ENCODE peak calls at places on chromosomes 3 and 15, in six cellular contexts. D is heart left ventricle, C is B cell, Y is breast epithelium, B is mucosa of descending colon, M is MCF 10A. F is an unnamed sample.

GRCh38 chr3:14377838-14378169 is 24.6 kb upstream of the SLC6A6 start:
- DNase-seq in D (no peak), C (no peak), Y (no peak), B (no peak), M (no peak), F (peak)

GRCh38 chr3:197001106-197001971 is 28.3 kb downstream of the MELTF start:
- DNase-seq in D (no peak), C (no peak), Y (peak), B (peak), M (no peak), F (no peak)

GRCh38 chr3:176916777-176917176 is 280.5 kb downstream of the TBL1XR1 start:
- DNase-seq in D (no peak), C (no peak), Y (peak), B (no peak), M (no peak), F (no peak)

GRCh38 chr3:116443096-116443793 is 2.0 kb downstream of the LSAMP start:
- DNase-seq in D (no peak), C (no peak), Y (no peak), B (no peak), M (no peak), F (no peak)

GRCh38 chr15:40828447-40829036 is at the start of gene PPP1R14D:
- DNase-seq in D (no peak), C (no peak), Y (no peak), B (peak), M (no peak), F (no peak)

GRCh38 chr3:184361932-184362667 is 590 bp downstream of the POLR2H start:
- DNase-seq in D (peak), C (peak), Y (peak), B (peak), M (peak), F (no peak)

GRCh38 chr15:59282515-59283337 is 76.1 kb downstream of the LDHAL6B start:
- DNase-seq in D (no peak), C (no peak), Y (no peak), B (no peak), M (no peak), F (no peak)

GRCh38 chr15:91067026-91067425 is 33.0 kb upstream of the SV2B start:
- DNase-seq in D (no peak), C (no peak), Y (no peak), B (no peak), M (peak), F (no peak)

GRCh38 chr3:128537091-128537703 is 44.2 kb upstream of the GATA2 start:
- DNase-seq in D (no peak), C (no peak), Y (no peak), B (no peak), M (no peak), F (no peak)

GRCh38 chr3:23459437-23459836 is 256.3 kb downstream of the UBE2E2 start:
- DNase-seq in D (no peak), C (no peak), Y (no peak), B (no peak), M (no peak), F (no peak)

GRCh38 chr3:18717588-18717987 is 292.4 kb upstream of the SATB1 start:
- DNase-seq in D (no peak), C (no peak), Y (no peak), B (no peak), M (no peak), F (no peak)

GRCh38 chr15:35123743-35124142 is 38.6 kb upstream of the NANOGP8 start:
- DNase-seq in D (no peak), C (no peak), Y (no peak), B (no peak), M (no peak), F (no peak)

GRCh38 chr3:196127308-196128040 is 45.6 kb upstream of the TFRC start:
- DNase-seq in D (no peak), C (no peak), Y (no peak), B (peak), M (no peak), F (no peak)

GRCh38 chr15:69979783-69980182 is 117.9 kb downstream of the TLE3 start:
- DNase-seq in D (no peak), C (peak), Y (no peak), B (no peak), M (no peak), F (no peak)

GRCh38 chr3:35908366-35909232 is 269.3 kb downstream of the ARPP21 start:
- DNase-seq in D (peak), C (peak), Y (no peak), B (peak), M (peak), F (no peak)

GRCh38 chr3:101261506-101261905 is 58.9 kb downstream of the IMPG2 start:
- DNase-seq in D (no peak), C (no peak), Y (no peak), B (no peak), M (no peak), F (no peak)

GRCh38 chr3:133890972-133891644 is 4.6 kb downstream of the RAB6B start:
- DNase-seq in D (no peak), C (no peak), Y (no peak), B (no peak), M (no peak), F (no peak)

GRCh38 chr3:13404625-13405452 is 15.3 kb downstream of the NUP210 start:
- DNase-seq in D (no peak), C (no peak), Y (no peak), B (no peak), M (no peak), F (no peak)

GRCh38 chr3:141478139-141478538 is 8.7 kb upstream of the RASA2 start:
- DNase-seq in D (no peak), C (no peak), Y (no peak), B (no peak), M (no peak), F (no peak)
- TF ChIP-seq CTCF in D (no peak), C (no peak), Y (no peak), B (no peak), M (no peak), F (no peak)

GRCh38 chr3:170002231-170002630 is 35.6 kb upstream of the GPR160 start:
- DNase-seq in D (no peak), C (no peak), Y (no peak), B (no peak), M (no peak), F (no peak)

GRCh38 chr3:169999433-169999832 is 32.8 kb downstream of the SEC62 start:
- DNase-seq in D (no peak), C (no peak), Y (no peak), B (no peak), M (no peak), F (no peak)

GRCh38 chr3:170003881-170004356 is 33.9 kb upstream of the GPR160 start:
- DNase-seq in D (no peak), C (no peak), Y (no peak), B (no peak), M (no peak), F (no peak)

GRCh38 chr3:170000051-170000450 is 33.4 kb downstream of the SEC62 start:
- DNase-seq in D (no peak), C (no peak), Y (no peak), B (no peak), M (no peak), F (no peak)

GRCh38 chr3:170002829-170003228 is 35.0 kb upstream of the GPR160 start:
- DNase-seq in D (no peak), C (no peak), Y (no peak), B (no peak), M (no peak), F (no peak)
- TF ChIP-seq CTCF in D (no peak), C (no peak), Y (no peak), B (no peak), M (no peak), F (no peak)

GRCh38 chr15:73866881-73867410 is 6.4 kb upstream of the TBC1D21 start:
- DNase-seq in D (no peak), C (no peak), Y (no peak), B (no peak), M (no peak), F (no peak)
- TF ChIP-seq CTCF in D (no peak), C (no peak), Y (no peak), B (no peak), M (no peak), F (no peak)

DNA sequence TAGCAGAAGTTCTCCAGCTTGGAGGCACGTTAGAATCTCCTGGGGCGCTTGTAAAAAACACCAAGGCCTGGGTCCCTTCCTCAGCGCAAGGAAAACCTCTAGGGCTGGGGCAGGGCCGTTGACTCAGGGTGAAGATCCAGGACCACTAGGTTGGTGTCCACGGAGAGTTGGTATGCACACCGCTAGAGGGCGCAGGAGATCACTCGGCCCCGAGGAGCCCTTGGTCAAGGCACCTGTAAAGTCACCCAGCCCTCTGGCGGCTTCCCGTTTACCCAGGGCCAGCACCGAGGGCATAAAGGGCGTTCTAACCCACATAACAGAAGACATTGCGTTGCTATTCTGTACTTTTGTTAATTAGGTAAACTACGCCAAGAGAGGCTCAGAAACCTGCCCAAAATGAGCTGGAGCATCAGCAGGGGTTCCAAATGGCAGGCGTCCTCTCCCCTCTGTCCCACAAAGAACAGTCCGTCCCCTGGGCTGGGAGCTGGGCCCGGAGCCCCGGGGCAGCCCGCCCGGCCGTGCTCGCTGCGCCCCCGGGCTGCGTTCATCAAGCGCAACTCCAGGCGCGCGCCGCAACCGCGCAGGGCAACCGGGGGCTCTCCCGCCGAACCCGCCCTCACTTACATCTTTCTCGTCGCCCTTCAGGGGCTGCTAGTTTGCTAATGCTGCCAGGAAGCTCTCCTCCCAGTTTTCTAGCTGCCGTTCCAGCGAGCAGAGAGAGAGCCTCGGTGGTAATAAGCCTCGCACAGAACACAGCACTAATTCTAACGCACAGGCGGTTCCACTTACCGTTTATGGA is 332.1 kb downstream of the ARRDC4 start:
- DNase-seq in D (peak), C (no peak), Y (no peak), B (peak), M (peak), F (peak)
- TF ChIP-seq CTCF in D (peak), C (peak), Y (no peak), B (peak), M (peak), F (no peak)

DNA sequence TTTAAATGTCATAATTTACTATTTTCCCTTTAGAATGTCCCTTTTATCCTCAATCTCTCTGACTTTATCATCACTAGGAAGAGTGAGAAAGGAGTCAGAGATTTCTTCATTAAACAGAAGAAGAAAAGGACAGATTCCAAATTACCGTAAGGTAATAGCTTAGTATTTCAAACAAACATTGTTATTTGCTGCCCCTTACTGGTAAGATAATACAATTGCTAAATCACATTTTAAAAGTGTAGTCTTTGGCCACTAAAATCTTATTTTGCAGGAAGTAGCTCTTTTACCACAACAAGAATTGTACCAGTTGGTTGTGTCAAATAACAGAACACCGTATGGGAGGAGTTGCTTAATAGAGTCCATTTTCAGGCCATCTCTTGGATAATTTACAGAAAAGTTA is 53.7 kb downstream of the CGGBP1 start:
- DNase-seq in D (no peak), C (no peak), Y (no peak), B (no peak), M (peak), F (no peak)
- TF ChIP-seq CTCF in D (peak), C (peak), Y (peak), B (no peak), M (peak), F (peak)

DNA sequence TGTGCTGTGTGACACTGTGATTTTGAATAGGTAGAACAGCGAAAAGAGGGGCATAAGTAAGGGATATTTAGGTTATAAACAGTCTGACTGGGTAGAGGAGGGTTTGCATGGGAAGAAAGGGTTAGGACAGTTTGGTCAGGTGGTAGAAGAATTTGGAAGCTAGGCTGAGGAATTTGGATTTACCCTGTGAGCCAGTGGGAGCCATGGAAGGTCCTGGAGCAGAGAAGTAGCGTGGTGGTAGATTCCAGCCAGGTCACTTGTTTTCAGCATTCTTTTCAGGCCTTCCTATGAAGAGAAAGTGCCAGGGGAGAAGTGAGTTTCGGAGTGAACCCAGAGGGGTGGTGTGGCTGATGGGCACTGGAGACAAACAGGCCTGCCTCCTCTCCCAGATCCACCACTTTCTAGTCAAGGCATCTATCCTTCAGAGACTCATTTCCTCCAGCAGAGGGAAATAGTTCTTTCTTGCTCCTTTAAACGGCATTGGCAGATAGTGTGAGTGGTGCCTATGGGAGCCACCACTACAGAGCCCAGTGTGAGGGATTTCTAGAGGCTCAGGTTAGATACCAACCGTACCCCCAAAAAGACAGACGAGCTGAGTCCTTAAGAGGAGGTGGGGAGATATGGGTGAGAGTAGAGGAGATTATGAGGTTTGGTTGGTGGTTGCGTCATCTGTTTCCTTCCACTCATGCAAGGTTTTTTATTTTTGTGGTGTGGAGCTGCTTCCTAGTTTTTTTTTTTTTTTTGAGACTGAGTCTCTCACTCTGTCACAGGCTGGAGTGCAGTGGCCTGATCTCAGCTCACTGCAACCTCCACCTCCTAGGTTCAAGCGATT is 21.2 kb downstream of the PXK start:
- DNase-seq in D (no peak), C (peak), Y (no peak), B (no peak), M (no peak), F (no peak)
- TF ChIP-seq CTCF in D (no peak), C (no peak), Y (no peak), B (no peak), M (no peak), F (no peak)

F was measured in natural killer cell.